ENCODE peak calls at places on chromosome 16, in four cellular contexts. K, J, T and X are unnamed samples.

GRCh38 chr16:56781565-56781964 is 51.6 kb downstream of the NUP93 start:
- DNase-seq in J (no peak), T (no peak), K (no peak), X (no peak)

GRCh38 chr16:154223-155030 is 2.0 kb downstream of the HBZ start:
- DNase-seq in J (no peak), T (no peak), K (peak; percentile 12), X (peak; percentile 67)

GRCh38 chr16:680967-681745 is 946 bp downstream of the STUB1 start:
- DNase-seq in K (no peak), J (no peak), T (peak; percentile 63), X (no peak)

GRCh38 chr16:56277040-56277439 is 85.8 kb downstream of the GNAO1 start:
- DNase-seq in T (no peak), K (no peak), J (no peak), X (no peak)

GRCh38 chr16:84312783-84313382 is 18.2 kb downstream of the WFDC1 start:
- DNase-seq in K (no peak), T (no peak), J (peak; percentile 27), X (no peak)

GRCh38 chr16:66553223-66553622 is 847 bp downstream of the CKLF start:
- DNase-seq in T (peak; percentile 19), K (no peak), J (no peak), X (no peak)

GRCh38 chr16:74252329-74252728 is 44.3 kb upstream of the PSMD7 start:
- DNase-seq in K (no peak), J (no peak), T (no peak), X (no peak)

GRCh38 chr16:25270577-25270976 is 12.9 kb upstream of the ZKSCAN2 start:
- DNase-seq in K (no peak), J (no peak), T (no peak), X (no peak)

GRCh38 chr16:74224828-74225227 is 71.8 kb upstream of the PSMD7 start:
- DNase-seq in J (no peak), T (peak; percentile 74), K (peak; percentile 50), X (no peak)

GRCh38 chr16:82031116-82032084 is 3.7 kb upstream of the HSD17B2 start:
- DNase-seq in J (no peak), K (peak; percentile 50), T (peak; percentile 71), X (peak; percentile 44)

GRCh38 chr16:52991572-52991971 is 61.1 kb downstream of the CHD9NB start:
- DNase-seq in J (no peak), T (no peak), K (no peak), X (no peak)

DNA sequence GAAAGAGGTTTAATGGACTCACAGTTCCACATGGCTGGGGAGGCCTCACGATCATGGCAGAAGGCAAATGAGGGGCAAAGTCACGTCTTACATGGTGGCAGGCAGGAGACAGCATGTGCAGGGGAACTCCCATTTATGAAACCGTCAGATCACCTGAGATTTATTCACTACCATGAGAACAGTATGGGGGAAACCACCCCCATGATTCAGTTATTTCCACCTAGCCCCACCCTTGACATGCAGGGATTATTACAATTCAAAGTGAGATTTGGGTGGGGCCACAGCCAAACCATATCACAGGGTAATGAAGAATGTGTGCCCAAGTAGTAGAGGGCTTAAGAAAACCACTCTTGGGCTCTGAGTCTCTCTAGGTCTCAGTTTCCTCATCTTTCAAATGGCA is 85.1 kb downstream of the PRKCB start:
- DNase-seq in J (no peak), K (no peak), T (no peak), X (no peak)
- TF ChIP-seq CTCF in J (no peak), K (no peak), T (no peak), X (no peak)

GRCh38 chr16:2054543-2055245 is 6.9 kb downstream of the TSC2 start:
- DNase-seq in J (no peak), K (no peak), T (no peak), X (no peak)

GRCh38 chr16:2053897-2054296 is 6.1 kb downstream of the TSC2 start:
- DNase-seq in K (no peak), T (no peak), J (no peak), X (no peak)

GRCh38 chr16:2056681-2057407 is 9.1 kb downstream of the TSC2 start:
- DNase-seq in J (no peak), T (no peak), K (no peak), X (no peak)

GRCh38 chr16:2057438-2057837 is 9.7 kb downstream of the TSC2 start:
- DNase-seq in K (no peak), J (no peak), T (no peak), X (no peak)

GRCh38 chr16:2056077-2056476 is 8.3 kb downstream of the TSC2 start:
- DNase-seq in K (peak; percentile 37), J (no peak), T (peak; percentile 45), X (no peak)
- TF ChIP-seq CTCF in K (peak; percentile 53), J (no peak), T (peak; percentile 37), X (peak; percentile 19)

DNA sequence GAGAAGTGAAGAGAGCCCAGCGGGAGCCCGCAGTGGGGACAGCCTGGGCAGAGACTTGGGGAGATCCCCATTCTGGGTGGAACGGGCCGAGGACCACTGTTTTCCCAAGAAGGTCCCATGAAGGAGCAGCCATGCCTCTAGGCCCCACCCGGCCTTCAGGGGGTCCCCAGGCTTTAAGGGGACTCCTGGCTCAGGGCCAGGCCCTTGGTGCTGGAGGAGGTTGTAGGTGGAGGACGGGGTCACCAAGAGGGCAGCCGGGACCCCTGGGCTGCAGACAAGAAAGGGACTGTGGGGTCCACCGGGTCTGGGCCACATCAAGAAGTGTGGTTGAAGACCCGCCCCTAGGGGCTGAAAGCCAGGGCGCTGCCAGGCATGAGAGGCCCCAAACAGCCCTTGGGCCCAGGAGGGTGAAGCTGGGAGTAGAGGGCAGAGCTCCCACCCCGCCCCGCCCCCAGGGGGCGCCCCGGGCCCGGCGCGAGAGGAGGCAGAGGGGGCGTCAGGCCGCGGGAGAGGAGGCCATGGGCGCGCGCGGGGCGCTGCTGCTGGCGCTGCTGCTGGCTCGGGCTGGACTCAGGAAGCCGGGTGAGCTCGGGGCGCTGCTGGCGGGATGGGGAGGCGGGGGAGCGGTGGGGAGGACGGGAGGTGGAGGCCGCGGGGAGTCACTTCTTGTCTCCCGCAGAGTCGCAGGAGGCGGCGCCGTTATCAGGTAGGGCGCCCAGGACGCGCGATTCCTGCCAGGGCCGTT is at the start of gene PRSS21:
- DNase-seq in T (no peak), J (no peak), K (no peak), X (peak; percentile 69)
- TF ChIP-seq CTCF in T (no peak), J (no peak), K (no peak), X (peak; percentile 25)

GRCh38 chr16:85674418-85674755 is 14.4 kb downstream of the GINS2 start:
- DNase-seq in T (no peak), K (no peak), J (no peak), X (no peak)

GRCh38 chr16:85676466-85676865 is 12.3 kb downstream of the GINS2 start:
- DNase-seq in T (no peak), K (no peak), J (no peak), X (no peak)

GRCh38 chr16:85673529-85674417 is 15.0 kb downstream of the GINS2 start:
- DNase-seq in K (peak; percentile 60), J (no peak), T (peak; percentile 64), X (no peak)

GRCh38 chr16:85674828-85675227 is 13.9 kb downstream of the GINS2 start:
- DNase-seq in T (no peak), K (no peak), J (no peak), X (no peak)

GRCh38 chr16:85675528-85675927 is 13.2 kb downstream of the GINS2 start:
- DNase-seq in J (no peak), K (peak; percentile 45), T (peak; percentile 47), X (peak; percentile 37)
- TF ChIP-seq CTCF in J (peak; percentile 51), K (peak; percentile 66), T (peak; percentile 63), X (peak; percentile 40)

DNA sequence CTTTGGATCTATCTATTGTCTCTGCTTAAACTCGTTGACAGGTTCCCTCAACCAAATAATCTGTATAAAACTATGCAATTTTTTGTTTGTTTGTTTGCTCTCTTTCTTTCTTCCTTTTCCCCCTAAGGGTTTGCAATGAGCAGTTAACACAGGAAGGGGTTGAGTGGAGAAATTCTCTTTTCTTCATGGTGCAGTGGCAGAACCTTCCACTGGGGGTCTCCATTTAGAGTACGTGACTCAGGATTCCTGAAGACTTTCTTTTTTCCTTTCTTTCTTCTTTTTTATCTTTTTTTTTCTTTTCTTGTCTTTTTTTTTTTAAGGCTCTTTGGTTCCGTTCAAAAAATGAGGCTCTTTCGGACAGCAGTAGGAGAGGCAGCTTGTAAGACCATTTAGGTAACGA is 19.5 kb upstream of the RBFOX1 start:
- DNase-seq in J (no peak), T (peak; percentile 0), K (no peak), X (no peak)
- TF ChIP-seq CTCF in J (peak; percentile 78), T (peak; percentile 19), K (peak; percentile 35), X (peak; percentile 35)

GRCh38 chr16:3645504-3646347 is 8.8 kb upstream of the DNASE1 start:
- DNase-seq in T (no peak), J (no peak), K (no peak), X (no peak)

GRCh38 chr16:3643095-3643730 is 11.3 kb upstream of the DNASE1 start:
- DNase-seq in K (no peak), J (no peak), T (no peak), X (peak; percentile 16)

GRCh38 chr16:3642397-3643094 is 11.9 kb upstream of the DNASE1 start:
- DNase-seq in K (peak; percentile 56), J (no peak), T (peak; percentile 48), X (peak; percentile 8)

GRCh38 chr16:3645108-3645503 is 9.4 kb upstream of the DNASE1 start:
- DNase-seq in K (no peak), J (no peak), T (no peak), X (no peak)

GRCh38 chr16:3646348-3646920 is 8.1 kb upstream of the DNASE1 start:
- DNase-seq in J (no peak), K (no peak), T (no peak), X (no peak)
- TF ChIP-seq CTCF in J (no peak), K (no peak), T (no peak), X (no peak)

GRCh38 chr16:73048292-73049050 is 543 bp upstream of the ZFHX3 start:
- DNase-seq in K (no peak), J (no peak), T (peak; percentile 56), X (no peak)
- TF ChIP-seq CTCF in K (no peak), J (peak; percentile 27), T (no peak), X (no peak)